ENCODE peak calls at places on chromosome 14, in four cellular contexts. One of them, this sample, is unnamed.
A peak's percentile ranks its signal among the peaks of the same experiment; 100 is the strongest.

GRCh38 chr14:92710001-92710341 is 38.5 kb downstream of the LGMN start:
- DNase-seq in SK-N-MC: no peak
- DNase-seq in ovary: no peak
- DNase-seq in fibroblast of pulmonary artery: no peak
- DNase-seq in this sample: no peak

GRCh38 chr14:92173668-92174067 is 51.9 kb downstream of the CPSF2 start:
- DNase-seq in SK-N-MC: no peak
- DNase-seq in ovary: no peak
- DNase-seq in fibroblast of pulmonary artery: no peak
- DNase-seq in this sample: no peak

GRCh38 chr14:91716999-91717398 is 14.9 kb downstream of the CATSPERB start:
- DNase-seq in SK-N-MC: no peak
- DNase-seq in ovary: no peak
- DNase-seq in fibroblast of pulmonary artery: no peak
- DNase-seq in this sample: no peak

GRCh38 chr14:52700701-52701172 is 5.4 kb upstream of the ERO1A start:
- DNase-seq in SK-N-MC: no peak
- DNase-seq in ovary: no peak
- DNase-seq in fibroblast of pulmonary artery: peak; percentile 66
- DNase-seq in this sample: no peak

GRCh38 chr14:57400556-57401494 is 10.4 kb downstream of the NAA30 start:
- DNase-seq in SK-N-MC: no peak
- DNase-seq in ovary: no peak
- DNase-seq in fibroblast of pulmonary artery: no peak
- DNase-seq in this sample: no peak

GRCh38 chr14:75978249-75978731 is 3.5 kb downstream of the TGFB3 start:
- DNase-seq in SK-N-MC: no peak
- DNase-seq in ovary: no peak
- DNase-seq in fibroblast of pulmonary artery: no peak
- DNase-seq in this sample: no peak

GRCh38 chr14:92603309-92604257 is 90.0 kb downstream of the RIN3 start:
- DNase-seq in SK-N-MC: no peak
- DNase-seq in ovary: peak; percentile 50
- DNase-seq in fibroblast of pulmonary artery: peak; percentile 84
- DNase-seq in this sample: peak; percentile 77

GRCh38 chr14:84006643-84007137 is 1523.3 kb upstream of the FLRT2 start:
- DNase-seq in SK-N-MC: no peak
- DNase-seq in ovary: peak; percentile 17
- DNase-seq in fibroblast of pulmonary artery: peak; percentile 39
- DNase-seq in this sample: no peak

GRCh38 chr14:103260629-103261124 is 73.4 kb upstream of the EIF5 start:
- DNase-seq in SK-N-MC: no peak
- DNase-seq in ovary: peak; percentile 45
- DNase-seq in fibroblast of pulmonary artery: peak; percentile 74
- DNase-seq in this sample: no peak

GRCh38 chr14:64209428-64210165 is 84.6 kb downstream of the ESR2 start:
- DNase-seq in SK-N-MC: no peak
- DNase-seq in ovary: peak; percentile 73
- DNase-seq in fibroblast of pulmonary artery: peak; percentile 65
- DNase-seq in this sample: no peak

GRCh38 chr14:32430326-32430725 is 101.2 kb downstream of the AKAP6 start:
- DNase-seq in SK-N-MC: no peak
- DNase-seq in ovary: no peak
- DNase-seq in fibroblast of pulmonary artery: peak; percentile 33
- DNase-seq in this sample: no peak

GRCh38 chr14:102140027-102140749 is 491 bp downstream of the WDR20 start:
- DNase-seq in SK-N-MC: no peak
- DNase-seq in ovary: peak; percentile 25
- DNase-seq in fibroblast of pulmonary artery: peak; percentile 17
- DNase-seq in this sample: peak; percentile 79

GRCh38 chr14:67187826-67188225 is 1.4 kb upstream of the GARIN2 start:
- DNase-seq in SK-N-MC: no peak
- DNase-seq in ovary: no peak
- DNase-seq in fibroblast of pulmonary artery: peak; percentile 44
- DNase-seq in this sample: no peak

GRCh38 chr14:99522457-99522891 is 41.3 kb downstream of the CCNK start:
- DNase-seq in SK-N-MC: no peak
- DNase-seq in ovary: peak; percentile 50
- DNase-seq in fibroblast of pulmonary artery: peak; percentile 65
- DNase-seq in this sample: no peak

GRCh38 chr14:104297313-104297704 is 158.9 kb downstream of the KIF26A start:
- DNase-seq in SK-N-MC: no peak
- DNase-seq in ovary: peak; percentile 17
- DNase-seq in fibroblast of pulmonary artery: no peak
- DNase-seq in this sample: no peak

GRCh38 chr14:78254911-78255431 is 84.8 kb downstream of the NRXN3 start:
- DNase-seq in SK-N-MC: no peak
- DNase-seq in ovary: peak; percentile 18
- DNase-seq in fibroblast of pulmonary artery: no peak
- DNase-seq in this sample: no peak

GRCh38 chr14:74979442-74980397 is 23.0 kb upstream of the EIF2B2 start:
- DNase-seq in SK-N-MC: no peak
- DNase-seq in ovary: no peak
- DNase-seq in fibroblast of pulmonary artery: peak; percentile 52
- DNase-seq in this sample: peak; percentile 76

GRCh38 chr14:61698216-61698980 is 3.1 kb downstream of the HIF1A start:
- DNase-seq in SK-N-MC: no peak
- DNase-seq in ovary: no peak
- DNase-seq in fibroblast of pulmonary artery: peak; percentile 72
- DNase-seq in this sample: no peak

GRCh38 chr14:101577221-101577909 is 16.1 kb downstream of the DIO3 start:
- DNase-seq in SK-N-MC: no peak
- DNase-seq in ovary: no peak
- DNase-seq in fibroblast of pulmonary artery: no peak
- DNase-seq in this sample: no peak

GRCh38 chr14:100428727-100429126 is 105.6 kb downstream of the SLC25A47 start:
- DNase-seq in SK-N-MC: no peak
- DNase-seq in ovary: no peak
- DNase-seq in fibroblast of pulmonary artery: peak; percentile 60
- DNase-seq in this sample: no peak

GRCh38 chr14:24861083-24861630 is 188.8 kb downstream of the STXBP6 start:
- DNase-seq in SK-N-MC: no peak
- DNase-seq in ovary: no peak
- DNase-seq in fibroblast of pulmonary artery: peak; percentile 37
- DNase-seq in this sample: no peak

GRCh38 chr14:50061664-50062437 is 54.5 kb downstream of the VCPKMT start:
- DNase-seq in SK-N-MC: no peak
- DNase-seq in ovary: no peak
- DNase-seq in fibroblast of pulmonary artery: peak; percentile 33
- DNase-seq in this sample: no peak

GRCh38 chr14:21072102-21072501 is 2.0 kb downstream of the ARHGEF40 start:
- DNase-seq in SK-N-MC: no peak
- DNase-seq in ovary: peak; percentile 37
- DNase-seq in fibroblast of pulmonary artery: peak; percentile 76
- DNase-seq in this sample: no peak

GRCh38 chr14:88029500-88029899 is 24.6 kb downstream of the GPR65 start:
- DNase-seq in SK-N-MC: no peak
- DNase-seq in ovary: no peak
- DNase-seq in fibroblast of pulmonary artery: no peak
- DNase-seq in this sample: no peak

GRCh38 chr14:57512221-57512620 is 18.6 kb upstream of the CCDC198 start:
- DNase-seq in SK-N-MC: no peak
- DNase-seq in ovary: no peak
- DNase-seq in fibroblast of pulmonary artery: no peak
- DNase-seq in this sample: no peak

GRCh38 chr14:78974691-78975090 is 804.5 kb downstream of the NRXN3 start:
- DNase-seq in SK-N-MC: no peak
- DNase-seq in ovary: no peak
- DNase-seq in fibroblast of pulmonary artery: peak; percentile 75
- DNase-seq in this sample: no peak

GRCh38 chr14:21063479-21063878 is 5.9 kb downstream of the RNASE8 start:
- DNase-seq in SK-N-MC: no peak
- DNase-seq in ovary: no peak
- DNase-seq in fibroblast of pulmonary artery: peak; percentile 89
- DNase-seq in this sample: no peak

GRCh38 chr14:103329421-103330347 is 4.4 kb upstream of the EIF5 start:
- DNase-seq in SK-N-MC: no peak
- DNase-seq in ovary: peak; percentile 36
- DNase-seq in fibroblast of pulmonary artery: peak; percentile 87
- DNase-seq in this sample: peak; percentile 79

GRCh38 chr14:75067212-75067611 is 2.2 kb upstream of the ZC2HC1C start:
- DNase-seq in SK-N-MC: no peak
- DNase-seq in ovary: no peak
- DNase-seq in fibroblast of pulmonary artery: no peak
- DNase-seq in this sample: no peak

GRCh38 chr14:106039400-106039799 is 513.0 kb downstream of the TMEM121 start:
- DNase-seq in SK-N-MC: no peak
- DNase-seq in ovary: no peak
- DNase-seq in fibroblast of pulmonary artery: no peak
- DNase-seq in this sample: no peak